ENCODE peak calls at places on chromosomes 3 and 15, in six cellular contexts. One of them, this sample, is unnamed.

GRCh38 chr3:187315872-187316271 is 24.3 kb upstream of the MASP1 start:
- DNase-seq in GM12891: no peak
- DNase-seq in sigmoid colon: no peak
- DNase-seq in vagina: no peak
- DNase-seq in Panc1: no peak
- DNase-seq in transverse colon: no peak
- DNase-seq in this sample: no peak

GRCh38 chr3:170438836-170439235 is 20.2 kb downstream of the CLDN11 start:
- DNase-seq in transverse colon: no peak
- DNase-seq in GM12891: no peak
- DNase-seq in sigmoid colon: no peak
- DNase-seq in Panc1: no peak
- DNase-seq in vagina: no peak
- DNase-seq in this sample: no peak

GRCh38 chr3:16338999-16339398 is 74.0 kb downstream of the OXNAD1 start:
- DNase-seq in Panc1: no peak
- DNase-seq in vagina: no peak
- DNase-seq in sigmoid colon: no peak
- DNase-seq in GM12891: no peak
- DNase-seq in transverse colon: no peak
- DNase-seq in this sample: no peak

GRCh38 chr15:40421246-40422157 is 15.9 kb downstream of the IVD start:
- DNase-seq in GM12891: peak
- DNase-seq in sigmoid colon: peak
- DNase-seq in transverse colon: peak
- DNase-seq in Panc1: peak
- DNase-seq in vagina: no peak
- DNase-seq in this sample: no peak

GRCh38 chr3:57756528-57757401 is 656 bp downstream of the SLMAP start:
- DNase-seq in sigmoid colon: peak
- DNase-seq in vagina: no peak
- DNase-seq in transverse colon: peak
- DNase-seq in Panc1: no peak
- DNase-seq in GM12891: peak
- DNase-seq in this sample: no peak

GRCh38 chr15:68332266-68332665 is 54.7 kb downstream of the FEM1B start:
- DNase-seq in Panc1: no peak
- DNase-seq in transverse colon: no peak
- DNase-seq in vagina: no peak
- DNase-seq in sigmoid colon: no peak
- DNase-seq in GM12891: no peak
- DNase-seq in this sample: no peak

GRCh38 chr3:106631378-106632083 is 745.7 kb upstream of the CCDC54 start:
- DNase-seq in Panc1: no peak
- DNase-seq in vagina: no peak
- DNase-seq in transverse colon: no peak
- DNase-seq in sigmoid colon: no peak
- DNase-seq in GM12891: no peak
- DNase-seq in this sample: no peak

GRCh38 chr15:41504751-41505492 is 8.7 kb downstream of the LTK start:
- DNase-seq in transverse colon: no peak
- DNase-seq in sigmoid colon: no peak
- DNase-seq in vagina: no peak
- DNase-seq in GM12891: no peak
- DNase-seq in Panc1: no peak
- DNase-seq in this sample: no peak

GRCh38 chr3:158568784-158569183 is 2.2 kb upstream of the MLF1 start:
- DNase-seq in vagina: no peak
- DNase-seq in GM12891: no peak
- DNase-seq in transverse colon: no peak
- DNase-seq in sigmoid colon: no peak
- DNase-seq in Panc1: no peak
- DNase-seq in this sample: no peak

GRCh38 chr15:78840661-78841060 is 29.4 kb upstream of the ADAMTS7 start:
- DNase-seq in vagina: no peak
- DNase-seq in transverse colon: no peak
- DNase-seq in sigmoid colon: no peak
- DNase-seq in GM12891: no peak
- DNase-seq in Panc1: no peak
- DNase-seq in this sample: no peak

GRCh38 chr3:194714122-194714425 is 28.4 kb downstream of the FAM43A start:
- DNase-seq in transverse colon: no peak
- DNase-seq in Panc1: no peak
- DNase-seq in vagina: no peak
- DNase-seq in sigmoid colon: no peak
- DNase-seq in GM12891: no peak
- DNase-seq in this sample: no peak

GRCh38 chr3:138456961-138457862 is 22.8 kb downstream of the ESYT3 start:
- DNase-seq in GM12891: no peak
- DNase-seq in Panc1: no peak
- DNase-seq in transverse colon: no peak
- DNase-seq in vagina: no peak
- DNase-seq in sigmoid colon: no peak
- DNase-seq in this sample: no peak

GRCh38 chr3:54988302-54989022 is 60.6 kb upstream of the LRTM1 start:
- DNase-seq in GM12891: no peak
- DNase-seq in Panc1: no peak
- DNase-seq in transverse colon: no peak
- DNase-seq in sigmoid colon: peak
- DNase-seq in vagina: no peak
- DNase-seq in this sample: peak

GRCh38 chr3:126365351-126366274 is 8.4 kb upstream of the KLF15 start:
- DNase-seq in sigmoid colon: no peak
- DNase-seq in GM12891: no peak
- DNase-seq in Panc1: no peak
- DNase-seq in transverse colon: peak
- DNase-seq in vagina: no peak
- DNase-seq in this sample: no peak

GRCh38 chr3:22161315-22161714 is 410.3 kb upstream of the ZNF385D start:
- DNase-seq in transverse colon: no peak
- DNase-seq in Panc1: no peak
- DNase-seq in GM12891: no peak
- DNase-seq in sigmoid colon: no peak
- DNase-seq in vagina: no peak
- DNase-seq in this sample: no peak

GRCh38 chr3:193853511-193854219 is 260.7 kb downstream of the OPA1 start:
- DNase-seq in GM12891: no peak
- DNase-seq in Panc1: no peak
- DNase-seq in transverse colon: peak
- DNase-seq in vagina: no peak
- DNase-seq in sigmoid colon: no peak
- DNase-seq in this sample: no peak

GRCh38 chr3:170765419-170766078 is 104.4 kb downstream of the RPL22L1 start:
- DNase-seq in sigmoid colon: no peak
- DNase-seq in vagina: no peak
- DNase-seq in Panc1: peak
- DNase-seq in GM12891: no peak
- DNase-seq in transverse colon: no peak
- DNase-seq in this sample: no peak

GRCh38 chr15:25770618-25771369 is 92.3 kb downstream of the ATP10A start:
- DNase-seq in sigmoid colon: no peak
- DNase-seq in Panc1: no peak
- DNase-seq in GM12891: no peak
- DNase-seq in transverse colon: no peak
- DNase-seq in vagina: no peak
- DNase-seq in this sample: no peak

GRCh38 chr3:63964287-63965073 is 52.3 kb upstream of the SCAANT1 start:
- DNase-seq in sigmoid colon: no peak
- DNase-seq in transverse colon: no peak
- DNase-seq in GM12891: no peak
- DNase-seq in Panc1: no peak
- DNase-seq in vagina: no peak
- DNase-seq in this sample: no peak

GRCh38 chr3:166390303-166390702 is 553.1 kb upstream of the BCHE start:
- DNase-seq in GM12891: no peak
- DNase-seq in transverse colon: no peak
- DNase-seq in vagina: no peak
- DNase-seq in Panc1: no peak
- DNase-seq in sigmoid colon: no peak
- DNase-seq in this sample: no peak

GRCh38 chr15:101135532-101136166 is 116.2 kb downstream of the CHSY1 start:
- DNase-seq in Panc1: no peak
- DNase-seq in GM12891: no peak
- DNase-seq in transverse colon: peak
- DNase-seq in vagina: no peak
- DNase-seq in sigmoid colon: no peak
- DNase-seq in this sample: no peak

GRCh38 chr3:143120716-143121239 is 1.2 kb downstream of the CHST2 start:
- DNase-seq in transverse colon: peak
- DNase-seq in GM12891: peak
- DNase-seq in sigmoid colon: no peak
- DNase-seq in Panc1: no peak
- DNase-seq in vagina: no peak
- DNase-seq in this sample: no peak

GRCh38 chr3:111329370-111329769 is 212.6 kb upstream of the CD96 start:
- DNase-seq in sigmoid colon: no peak
- DNase-seq in transverse colon: no peak
- DNase-seq in vagina: no peak
- DNase-seq in GM12891: no peak
- DNase-seq in Panc1: no peak
- DNase-seq in this sample: no peak

GRCh38 chr3:147872568-147872967 is 463.4 kb downstream of the ZIC1 start:
- DNase-seq in sigmoid colon: no peak
- DNase-seq in GM12891: no peak
- DNase-seq in Panc1: no peak
- DNase-seq in vagina: no peak
- DNase-seq in transverse colon: no peak
- DNase-seq in this sample: no peak

GRCh38 chr15:92315595-92316211 is 78.0 kb upstream of the ST8SIA2 start:
- DNase-seq in sigmoid colon: no peak
- DNase-seq in Panc1: no peak
- DNase-seq in GM12891: no peak
- DNase-seq in transverse colon: no peak
- DNase-seq in vagina: no peak
- DNase-seq in this sample: no peak

GRCh38 chr3:8768364-8769087 is 887 bp downstream of the OXTR start:
- DNase-seq in GM12891: peak
- DNase-seq in Panc1: no peak
- DNase-seq in sigmoid colon: no peak
- DNase-seq in vagina: no peak
- DNase-seq in transverse colon: no peak
- DNase-seq in this sample: no peak

GRCh38 chr3:48243886-48244285 is 3.0 kb downstream of the ZNF589 start:
- DNase-seq in GM12891: no peak
- DNase-seq in transverse colon: no peak
- DNase-seq in sigmoid colon: peak
- DNase-seq in Panc1: no peak
- DNase-seq in vagina: no peak
- DNase-seq in this sample: no peak

GRCh38 chr15:36880226-36880912 is 220.0 kb downstream of the MEIS2 start:
- DNase-seq in sigmoid colon: no peak
- DNase-seq in Panc1: no peak
- DNase-seq in transverse colon: no peak
- DNase-seq in vagina: no peak
- DNase-seq in GM12891: no peak
- DNase-seq in this sample: no peak

GRCh38 chr15:88727439-88727838 is 75.8 kb upstream of the ACAN start:
- DNase-seq in Panc1: no peak
- DNase-seq in sigmoid colon: no peak
- DNase-seq in transverse colon: no peak
- DNase-seq in vagina: peak
- DNase-seq in GM12891: no peak
- DNase-seq in this sample: no peak

GRCh38 chr15:90932660-90932991 is 277 bp upstream of the HDDC3 start:
- DNase-seq in sigmoid colon: no peak
- DNase-seq in Panc1: no peak
- DNase-seq in GM12891: no peak
- DNase-seq in vagina: no peak
- DNase-seq in transverse colon: no peak
- DNase-seq in this sample: no peak

GRCh38 chr15:90936823-90937222 is 1.7 kb downstream of the UNC45A start:
- DNase-seq in vagina: no peak
- DNase-seq in Panc1: no peak
- DNase-seq in transverse colon: no peak
- DNase-seq in sigmoid colon: no peak
- DNase-seq in GM12891: no peak
- DNase-seq in this sample: no peak

GRCh38 chr15:90934256-90934948 is 683 bp upstream of the UNC45A start:
- DNase-seq in sigmoid colon: peak
- DNase-seq in GM12891: peak
- DNase-seq in vagina: no peak
- DNase-seq in transverse colon: peak
- DNase-seq in Panc1: no peak
- DNase-seq in this sample: no peak

GRCh38 chr15:90933310-90933709 is 961 bp upstream of the HDDC3 start:
- DNase-seq in transverse colon: no peak
- DNase-seq in sigmoid colon: no peak
- DNase-seq in GM12891: no peak
- DNase-seq in vagina: no peak
- DNase-seq in Panc1: no peak
- DNase-seq in this sample: no peak

GRCh38 chr15:90934949-90935751 is at the start of gene UNC45A:
- DNase-seq in transverse colon: peak
- DNase-seq in vagina: no peak
- DNase-seq in Panc1: no peak
- DNase-seq in GM12891: peak
- DNase-seq in sigmoid colon: peak
- DNase-seq in this sample: no peak
- TF ChIP-seq POLR2AphosphoS5 in transverse colon: peak
- TF ChIP-seq POLR2AphosphoS5 in vagina: peak
- TF ChIP-seq POLR2AphosphoS5 in Panc1: peak
- TF ChIP-seq POLR2AphosphoS5 in GM12891: no peak
- TF ChIP-seq POLR2AphosphoS5 in sigmoid colon: peak
- TF ChIP-seq POLR2AphosphoS5 in this sample: peak

DNA sequence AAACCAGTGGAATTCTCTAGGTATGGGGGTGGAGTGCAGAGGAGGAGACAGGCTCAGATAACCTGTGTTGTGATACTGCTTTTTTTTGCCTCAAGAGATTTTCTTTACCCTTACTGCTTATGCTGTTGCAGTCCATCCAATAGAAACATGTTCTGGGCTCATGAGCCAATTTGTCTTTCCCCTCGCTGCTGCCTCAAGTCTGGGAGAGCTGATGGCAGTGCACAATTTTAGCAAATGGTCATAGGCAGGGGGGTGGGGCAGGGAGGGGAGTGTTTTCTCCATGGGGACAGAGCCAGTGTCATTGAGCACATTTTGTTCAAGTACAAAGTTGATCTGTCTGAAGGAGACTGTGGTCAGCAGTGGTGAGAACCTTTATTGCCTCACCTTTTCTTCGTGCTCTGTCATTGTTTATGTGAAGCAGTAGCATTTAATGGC is 134.9 kb downstream of the MBNL1 start:
- DNase-seq in transverse colon: peak
- DNase-seq in sigmoid colon: peak
- DNase-seq in GM12891: no peak
- DNase-seq in Panc1: no peak
- DNase-seq in vagina: no peak
- DNase-seq in this sample: no peak
- TF ChIP-seq POLR2AphosphoS5 in transverse colon: peak
- TF ChIP-seq POLR2AphosphoS5 in sigmoid colon: peak
- TF ChIP-seq POLR2AphosphoS5 in GM12891: no peak
- TF ChIP-seq POLR2AphosphoS5 in Panc1: no peak
- TF ChIP-seq POLR2AphosphoS5 in vagina: peak
- TF ChIP-seq POLR2AphosphoS5 in this sample: no peak

GRCh38 chr3:44729384-44729910 is at the start of gene ZNF501:
- DNase-seq in GM12891: peak
- DNase-seq in transverse colon: peak
- DNase-seq in sigmoid colon: peak
- DNase-seq in vagina: no peak
- DNase-seq in Panc1: no peak
- DNase-seq in this sample: no peak
- TF ChIP-seq POLR2AphosphoS5 in GM12891: peak
- TF ChIP-seq POLR2AphosphoS5 in transverse colon: peak
- TF ChIP-seq POLR2AphosphoS5 in sigmoid colon: peak
- TF ChIP-seq POLR2AphosphoS5 in vagina: peak
- TF ChIP-seq POLR2AphosphoS5 in Panc1: no peak
- TF ChIP-seq POLR2AphosphoS5 in this sample: peak

GRCh38 chr3:51669241-51670052 is 1.6 kb upstream of the TEX264 start:
- DNase-seq in vagina: no peak
- DNase-seq in Panc1: peak
- DNase-seq in transverse colon: peak
- DNase-seq in GM12891: peak
- DNase-seq in sigmoid colon: peak
- DNase-seq in this sample: no peak
- TF ChIP-seq POLR2AphosphoS5 in vagina: peak
- TF ChIP-seq POLR2AphosphoS5 in Panc1: no peak
- TF ChIP-seq POLR2AphosphoS5 in transverse colon: no peak
- TF ChIP-seq POLR2AphosphoS5 in GM12891: no peak
- TF ChIP-seq POLR2AphosphoS5 in sigmoid colon: peak
- TF ChIP-seq POLR2AphosphoS5 in this sample: no peak

This sample was measured in SK-N-MC.